ENCODE peak calls at places on chromosomes 3 and 15, in four cellular contexts. One of them, this sample, is unnamed.
A peak's percentile ranks its signal among the peaks of the same experiment; 100 is the strongest.

GRCh38 chr3:114223146-114223545 is 14.2 kb downstream of the ZNF80 start:
- DNase-seq in GM12878: peak; percentile 11
- DNase-seq in HepG2: no peak
- DNase-seq in H1: no peak
- DNase-seq in this sample: no peak

GRCh38 chr15:85282504-85283115 is 97.8 kb upstream of the AKAP13 start:
- DNase-seq in GM12878: no peak
- DNase-seq in H1: no peak
- DNase-seq in HepG2: no peak
- DNase-seq in this sample: no peak

GRCh38 chr3:184314700-184315505 is 497 bp downstream of the EIF4G1 start:
- DNase-seq in GM12878: no peak
- DNase-seq in H1: peak; percentile 69
- DNase-seq in HepG2: peak; percentile 48
- DNase-seq in this sample: peak; percentile 87

GRCh38 chr3:185582236-185582635 is 3.9 kb upstream of the SENP2 start:
- DNase-seq in GM12878: no peak
- DNase-seq in HepG2: no peak
- DNase-seq in H1: peak; percentile 66
- DNase-seq in this sample: no peak

GRCh38 chr3:195241592-195242355 is 29.2 kb downstream of the XXYLT1 start:
- DNase-seq in HepG2: no peak
- DNase-seq in H1: peak; percentile 44
- DNase-seq in GM12878: no peak
- DNase-seq in this sample: no peak

GRCh38 chr3:143847787-143848631 is at the start of gene SLC9A9:
- DNase-seq in GM12878: peak; percentile 63
- DNase-seq in H1: no peak
- DNase-seq in HepG2: no peak
- DNase-seq in this sample: no peak

GRCh38 chr3:8996216-8996615 is 32.9 kb upstream of the RAD18 start:
- DNase-seq in HepG2: no peak
- DNase-seq in GM12878: no peak
- DNase-seq in H1: no peak
- DNase-seq in this sample: no peak

GRCh38 chr3:46866032-46866595 is 2.9 kb upstream of the MYL3 start:
- DNase-seq in GM12878: no peak
- DNase-seq in H1: no peak
- DNase-seq in HepG2: no peak
- DNase-seq in this sample: no peak

DNA sequence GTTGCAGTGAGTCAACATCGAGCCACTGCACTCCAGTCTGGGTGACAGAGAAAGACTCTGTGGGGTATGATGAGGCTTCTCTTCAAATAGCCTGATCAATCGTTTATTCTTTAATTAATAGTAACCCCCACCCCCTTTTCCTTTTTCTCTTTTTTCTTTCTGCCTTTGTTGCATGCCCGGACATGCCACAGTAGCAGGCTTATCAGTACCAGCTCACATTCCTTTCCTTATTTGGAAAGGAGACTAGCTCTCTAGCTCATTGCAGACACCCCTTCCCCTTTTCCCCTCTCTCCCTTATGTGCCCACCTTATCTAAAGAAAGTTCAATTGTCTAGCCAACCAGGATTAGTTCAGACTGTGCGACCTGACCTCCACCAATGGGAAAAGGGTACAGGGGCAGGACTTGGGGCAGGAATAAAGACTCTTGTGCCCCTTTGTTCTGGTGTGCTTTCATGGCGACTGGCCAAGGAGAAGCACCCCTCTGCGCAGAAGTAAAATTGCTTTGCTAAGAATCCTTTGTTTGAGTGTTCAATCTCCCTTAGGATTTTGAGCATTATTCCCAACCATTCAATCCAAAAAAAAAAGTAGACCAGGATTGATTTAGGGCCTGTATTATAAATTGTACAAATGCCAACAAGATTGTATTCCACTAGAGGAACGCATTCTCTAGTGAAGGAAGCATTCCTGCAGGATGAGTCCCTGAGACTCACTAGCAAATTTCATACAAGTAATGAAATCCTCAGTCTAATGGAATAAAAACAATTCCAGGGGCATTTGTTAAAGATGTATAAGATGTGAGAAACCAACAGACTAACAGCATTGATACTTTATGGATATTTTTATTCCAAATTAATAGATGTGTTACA is 95.8 kb upstream of the SNRPN start:
- DNase-seq in H1: no peak
- DNase-seq in HepG2: no peak
- DNase-seq in GM12878: no peak
- DNase-seq in this sample: no peak
- TF ChIP-seq TCF12 in H1: no peak
- TF ChIP-seq TCF12 in HepG2: no peak
- TF ChIP-seq TCF12 in GM12878: no peak
- TF ChIP-seq TCF12 in this sample: peak; percentile 32

GRCh38 chr3:71428841-71429609 is 154.5 kb downstream of the FOXP1 start:
- DNase-seq in HepG2: no peak
- DNase-seq in GM12878: no peak
- DNase-seq in H1: no peak
- DNase-seq in this sample: no peak
- TF ChIP-seq TCF12 in HepG2: no peak
- TF ChIP-seq TCF12 in GM12878: no peak
- TF ChIP-seq TCF12 in H1: no peak
- TF ChIP-seq TCF12 in this sample: no peak

GRCh38 chr3:138615462-138615861 is 6.9 kb downstream of the FAIM start:
- DNase-seq in GM12878: no peak
- DNase-seq in HepG2: no peak
- DNase-seq in H1: no peak
- DNase-seq in this sample: no peak

GRCh38 chr3:138625707-138626365 is 17.3 kb downstream of the FAIM start:
- DNase-seq in H1: no peak
- DNase-seq in GM12878: peak; percentile 11
- DNase-seq in HepG2: no peak
- DNase-seq in this sample: no peak

GRCh38 chr3:138624518-138624917 is 15.9 kb downstream of the FAIM start:
- DNase-seq in HepG2: no peak
- DNase-seq in GM12878: no peak
- DNase-seq in H1: no peak
- DNase-seq in this sample: no peak

GRCh38 chr3:138620431-138620830 is 11.9 kb downstream of the FAIM start:
- DNase-seq in GM12878: no peak
- DNase-seq in HepG2: no peak
- DNase-seq in H1: no peak
- DNase-seq in this sample: no peak
- TF ChIP-seq TCF12 in GM12878: no peak
- TF ChIP-seq TCF12 in HepG2: no peak
- TF ChIP-seq TCF12 in H1: no peak
- TF ChIP-seq TCF12 in this sample: no peak

GRCh38 chr15:74827632-74828031 is 1.2 kb downstream of the CPLX3 start:
- DNase-seq in H1: no peak
- DNase-seq in HepG2: no peak
- DNase-seq in GM12878: no peak
- DNase-seq in this sample: no peak

GRCh38 chr15:74825895-74826294 is 532 bp upstream of the CPLX3 start:
- DNase-seq in GM12878: no peak
- DNase-seq in H1: no peak
- DNase-seq in HepG2: no peak
- DNase-seq in this sample: no peak

GRCh38 chr15:74824976-74825375 is 1.5 kb upstream of the CPLX3 start:
- DNase-seq in HepG2: no peak
- DNase-seq in GM12878: no peak
- DNase-seq in H1: no peak
- DNase-seq in this sample: no peak

GRCh38 chr15:74826911-74827310 is 484 bp downstream of the CPLX3 start:
- DNase-seq in HepG2: no peak
- DNase-seq in H1: no peak
- DNase-seq in GM12878: no peak
- DNase-seq in this sample: peak; percentile 47

DNA sequence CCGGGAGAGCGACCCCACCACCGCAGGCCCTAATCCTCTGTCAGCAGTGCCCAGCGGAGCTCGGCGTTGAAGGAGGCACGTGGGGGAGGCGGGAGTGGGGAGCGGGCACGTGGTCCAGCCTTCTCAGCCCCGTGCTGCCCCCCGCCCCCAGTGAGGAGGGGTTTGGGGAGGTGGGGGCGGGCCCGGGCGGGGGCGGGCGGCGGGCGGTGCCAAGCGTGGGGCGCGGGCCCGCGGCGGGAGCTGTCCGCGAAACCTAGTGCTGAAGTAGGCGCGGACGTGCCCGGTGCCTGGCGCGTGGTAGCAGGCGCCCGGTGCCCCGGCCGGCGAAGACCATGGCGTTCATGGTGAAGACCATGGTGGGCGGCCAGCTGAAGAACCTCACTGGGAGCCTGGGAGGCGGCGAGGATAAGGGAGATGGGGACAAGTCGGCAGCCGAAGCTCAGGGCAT is at the start of gene CPLX3:
- DNase-seq in GM12878: no peak
- DNase-seq in H1: peak; percentile 84
- DNase-seq in HepG2: no peak
- DNase-seq in this sample: peak; percentile 62
- TF ChIP-seq TCF12 in GM12878: no peak
- TF ChIP-seq TCF12 in H1: no peak
- TF ChIP-seq TCF12 in HepG2: no peak
- TF ChIP-seq TCF12 in this sample: no peak

GRCh38 chr15:69757186-69757585 is 304.6 kb downstream of the RPLP1 start:
- DNase-seq in HepG2: no peak
- DNase-seq in GM12878: no peak
- DNase-seq in H1: no peak
- DNase-seq in this sample: no peak

GRCh38 chr15:69758291-69758771 is 305.7 kb downstream of the RPLP1 start:
- DNase-seq in GM12878: no peak
- DNase-seq in H1: no peak
- DNase-seq in HepG2: no peak
- DNase-seq in this sample: no peak

GRCh38 chr15:69760890-69761568 is 308.4 kb downstream of the RPLP1 start:
- DNase-seq in HepG2: peak; percentile 48
- DNase-seq in H1: no peak
- DNase-seq in GM12878: peak; percentile 62
- DNase-seq in this sample: peak; percentile 34

GRCh38 chr15:69760263-69760855 is 307.7 kb downstream of the RPLP1 start:
- DNase-seq in H1: no peak
- DNase-seq in HepG2: no peak
- DNase-seq in GM12878: no peak
- DNase-seq in this sample: no peak

GRCh38 chr15:69758810-69759410 is 306.3 kb downstream of the RPLP1 start:
- DNase-seq in HepG2: no peak
- DNase-seq in GM12878: peak; percentile 56
- DNase-seq in H1: no peak
- DNase-seq in this sample: no peak
- TF ChIP-seq TCF12 in HepG2: no peak
- TF ChIP-seq TCF12 in GM12878: no peak
- TF ChIP-seq TCF12 in H1: no peak
- TF ChIP-seq TCF12 in this sample: no peak

GRCh38 chr15:65060641-65061397 is 7.0 kb downstream of the RASL12 start:
- DNase-seq in H1: no peak
- DNase-seq in HepG2: no peak
- DNase-seq in GM12878: no peak
- DNase-seq in this sample: no peak
- TF ChIP-seq TCF12 in H1: no peak
- TF ChIP-seq TCF12 in HepG2: no peak
- TF ChIP-seq TCF12 in GM12878: no peak
- TF ChIP-seq TCF12 in this sample: no peak

DNA sequence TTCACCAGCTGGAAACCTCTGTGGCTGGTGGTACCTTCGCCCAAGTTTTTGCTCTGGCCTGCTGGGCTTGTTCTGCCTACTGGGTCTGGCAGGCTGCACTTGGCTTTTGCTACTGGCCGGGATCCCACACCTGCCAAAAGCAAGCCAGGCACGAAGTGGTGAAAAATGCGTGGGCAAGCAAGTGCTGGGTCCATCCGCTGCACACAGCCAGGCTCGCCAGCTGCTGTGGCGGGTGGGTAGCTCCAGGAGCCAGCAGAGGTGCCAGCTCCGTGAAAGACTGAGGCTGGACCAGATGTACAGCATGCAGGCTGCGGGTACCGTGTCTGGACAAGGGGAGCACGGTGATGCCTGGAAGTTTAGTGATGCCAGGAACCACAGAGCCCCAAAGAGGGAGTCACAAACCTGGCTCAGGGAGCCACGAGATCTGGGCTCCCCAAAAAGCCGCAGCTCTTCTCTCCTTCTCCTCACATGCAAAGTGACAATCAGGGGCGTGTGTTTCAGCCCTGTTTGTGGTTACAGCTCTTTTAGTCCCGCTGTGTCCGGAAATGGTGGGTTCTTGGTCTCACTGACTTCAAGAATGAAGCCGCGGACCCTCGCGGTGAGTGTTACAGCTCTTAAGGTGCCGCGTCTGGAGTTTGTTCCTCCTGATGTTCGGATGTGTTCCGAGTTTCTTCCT is 1455.6 kb upstream of the GBE1 start:
- DNase-seq in H1: no peak
- DNase-seq in GM12878: no peak
- DNase-seq in HepG2: no peak
- DNase-seq in this sample: no peak
- TF ChIP-seq TCF12 in H1: no peak
- TF ChIP-seq TCF12 in GM12878: no peak
- TF ChIP-seq TCF12 in HepG2: no peak
- TF ChIP-seq TCF12 in this sample: no peak

GRCh38 chr3:190505381-190506003 is 8.4 kb upstream of the IL1RAP start:
- DNase-seq in GM12878: no peak
- DNase-seq in HepG2: peak; percentile 64
- DNase-seq in H1: no peak
- DNase-seq in this sample: no peak
- TF ChIP-seq TCF12 in GM12878: no peak
- TF ChIP-seq TCF12 in HepG2: no peak
- TF ChIP-seq TCF12 in H1: no peak
- TF ChIP-seq TCF12 in this sample: no peak

This sample was measured in SK-N-SH.